ENCODE peak calls at places on chromosomes 1 and 21, in six cellular contexts. B is LHCN-M2; R is globus pallidus; Q is AG04450; H is mucosa of gallbladder; I is activated naive CD8-positive, alpha-beta T cell treated with anti-CD3 and anti-CD28 coated beads for 36 hours. J is an unnamed sample.

GRCh38 chr1:154849645-154850131 is 20.4 kb downstream of the KCNN3 start:
- DNase-seq in R (no peak), I (peak), H (no peak), B (no peak), Q (no peak), J (no peak)

GRCh38 chr1:58136502-58136901 is 410.0 kb downstream of the OMA1 start:
- DNase-seq in I (no peak), H (no peak), B (no peak), R (no peak), Q (no peak), J (no peak)

GRCh38 chr1:993379-993995 is 6.4 kb downstream of the HES4 start:
- DNase-seq in H (no peak), Q (no peak), R (no peak), B (no peak), I (no peak), J (no peak)

GRCh38 chr21:38511662-38512243 is 13.5 kb upstream of the ERG start:
- DNase-seq in R (no peak), H (no peak), B (no peak), I (no peak), Q (no peak), J (no peak)

GRCh38 chr1:10968411-10968826 is 44.0 kb upstream of the TARDBP start:
- DNase-seq in H (no peak), I (no peak), Q (no peak), B (no peak), R (no peak), J (no peak)

GRCh38 chr1:159798893-159799292 is 3.3 kb upstream of the FCRL6 start:
- DNase-seq in H (peak), Q (peak), B (peak), I (no peak), R (peak), J (no peak)

GRCh38 chr1:60972841-60973364 is 109.5 kb upstream of the NFIA start:
- DNase-seq in B (peak), Q (peak), H (no peak), I (no peak), R (no peak), J (no peak)

GRCh38 chr1:205989786-205990185 is 13.4 kb downstream of the RAB7B start:
- DNase-seq in Q (no peak), H (no peak), I (no peak), B (no peak), R (no peak), J (no peak)

GRCh38 chr1:25640646-25641328 is 24.2 kb downstream of the MAN1C1 start:
- DNase-seq in R (no peak), Q (no peak), B (no peak), I (no peak), H (no peak), J (no peak)

GRCh38 chr21:44486302-44486701 is 31.0 kb downstream of the LRRC3 start:
- DNase-seq in B (no peak), H (no peak), Q (no peak), I (no peak), R (no peak), J (no peak)

GRCh38 chr1:160827418-160827817 is 31.4 kb downstream of the LY9 start:
- DNase-seq in B (no peak), R (no peak), H (no peak), Q (no peak), I (no peak), J (no peak)

GRCh38 chr1:11307837-11308236 is 34.8 kb downstream of the UBIAD1 start:
- DNase-seq in H (no peak), B (peak), I (no peak), Q (no peak), R (no peak), J (no peak)

GRCh38 chr1:15066191-15066590 is 87.4 kb upstream of the TMEM51 start:
- DNase-seq in B (no peak), I (no peak), R (no peak), Q (no peak), H (no peak), J (no peak)

GRCh38 chr1:52359676-52360594 is 6.1 kb downstream of the CC2D1B start:
- DNase-seq in R (no peak), B (no peak), H (no peak), Q (no peak), I (no peak), J (no peak)

GRCh38 chr21:44874497-44875331 is 1.2 kb upstream of the PTTG1IP start:
- DNase-seq in I (peak), R (peak), Q (no peak), B (peak), H (peak), J (no peak)

GRCh38 chr21:40422851-40423635 is 423.9 kb downstream of the DSCAM start:
- DNase-seq in I (no peak), Q (no peak), B (no peak), R (no peak), H (no peak), J (no peak)

GRCh38 chr21:31974454-31974985 is 101.7 kb downstream of the HUNK start:
- DNase-seq in H (peak), Q (no peak), B (no peak), I (peak), R (peak), J (no peak)

GRCh38 chr21:41460578-41461527 is 34.8 kb downstream of the MX1 start:
- DNase-seq in Q (peak), R (peak), I (peak), B (peak), H (peak), J (no peak)

GRCh38 chr1:81731989-81732388 is 68.7 kb upstream of the ADGRL2 start:
- DNase-seq in B (no peak), Q (no peak), H (no peak), I (no peak), R (no peak), J (no peak)

GRCh38 chr1:20552728-20553571 is 577 bp downstream of the FAM43B start:
- DNase-seq in H (no peak), Q (no peak), B (no peak), R (no peak), I (peak), J (no peak)

GRCh38 chr1:203564024-203564423 is 62.6 kb upstream of the ATP2B4 start:
- DNase-seq in I (no peak), H (no peak), B (no peak), Q (no peak), R (no peak), J (no peak)